ENCODE peak calls at places on chromosomes 7 and 10, in ten cellular contexts. I is body of pancreas; K is AG04449; J is activated effector memory CD4-positive, alpha-beta T cell treated with Interleukin-2 at 50 U/mL for 16 hours; W is endodermal cell; X is Calu3; N is CD8-positive, alpha-beta T cell; D is M059J; L is ovary; B is GM03348. C is an unnamed sample.

GRCh38 chr10:13206546-13207443 is 27.4 kb downstream of the UCMA start:
- DNase-seq in I (no peak), K (no peak), J (no peak), W (no peak), X (no peak), N (no peak), D (no peak), L (no peak), B (peak), C (no peak)

GRCh38 chr10:123148414-123149161 is 652 bp downstream of the HMX2 start:
- DNase-seq in I (no peak), K (no peak), J (no peak), W (peak), X (no peak), N (no peak), D (peak), L (no peak), B (no peak), C (no peak)

GRCh38 chr10:78542536-78542935 is 508.9 kb downstream of the RPS24 start:
- DNase-seq in I (no peak), K (no peak), J (no peak), W (peak), X (no peak), N (no peak), D (no peak), L (no peak), B (no peak), C (no peak)

GRCh38 chr10:72259491-72260214 is 14.1 kb upstream of the DDIT4 start:
- DNase-seq in I (no peak), K (no peak), J (no peak), W (no peak), X (no peak), N (peak), D (peak), L (no peak), B (peak), C (no peak)

GRCh38 chr7:87645446-87645845 is 17.2 kb downstream of the RUNDC3B start:
- DNase-seq in I (no peak), K (no peak), J (no peak), W (no peak), X (no peak), N (no peak), D (no peak), L (no peak), B (no peak), C (no peak)

GRCh38 chr7:94092980-94093379 is 88.8 kb upstream of the BET1 start:
- DNase-seq in I (no peak), K (no peak), J (no peak), W (no peak), X (no peak), N (no peak), D (no peak), L (no peak), B (no peak), C (no peak)

GRCh38 chr7:100598425-100598824 is 3.7 kb upstream of the PCOLCE start:
- DNase-seq in I (no peak), K (no peak), J (no peak), W (no peak), X (no peak), N (no peak), D (peak), L (no peak), B (no peak), C (no peak)

GRCh38 chr7:129889133-129889854 is 63.5 kb downstream of the UBE2H start:
- DNase-seq in I (no peak), K (no peak), J (no peak), W (no peak), X (no peak), N (no peak), D (no peak), L (no peak), B (no peak), C (no peak)

GRCh38 chr7:100210803-100211202 is 8.9 kb upstream of the PVRIG start:
- DNase-seq in I (no peak), K (no peak), J (no peak), W (no peak), X (no peak), N (no peak), D (no peak), L (no peak), B (no peak), C (no peak)

GRCh38 chr7:81600608-81601007 is 169.2 kb downstream of the HGF start:
- DNase-seq in I (no peak), K (peak), J (no peak), W (no peak), X (no peak), N (no peak), D (peak), L (no peak), B (peak), C (no peak)

GRCh38 chr10:129404091-129404490 is 63.0 kb upstream of the MGMT start:
- DNase-seq in I (no peak), K (no peak), J (no peak), W (no peak), X (no peak), N (no peak), D (no peak), L (no peak), B (no peak), C (no peak)

C was measured in lower leg skin.